ENCODE peak calls at places on chromosomes 1 and 21, in nine cellular contexts. S is activated naive CD4-positive, alpha-beta T cell treated with Interleukin-2 at 50 U/mL for 16 hours; J is M059J; I is HAP-1; D is T follicular helper cell; Q is NCI-H2081; T is SJSA1; O is kidney epithelial cell; U is anterior cingulate cortex. K is an unnamed sample.

GRCh38 chr21:26194811-26195251 is 24.3 kb upstream of the APP start:
- DNase-seq in Q (no peak), I (no peak), D (no peak), T (no peak), J (peak; percentile 19), O (no peak), U (no peak), S (no peak), K (no peak)

GRCh38 chr1:3555131-3555920 is 56.0 kb downstream of the MEGF6 start:
- DNase-seq in Q (no peak), S (no peak), O (no peak), U (no peak), T (no peak), D (no peak), J (no peak), I (no peak), K (no peak)

GRCh38 chr1:40379785-40380452 is 6.4 kb downstream of the SMAP2 start:
- DNase-seq in S (no peak), T (peak; percentile 50), J (peak; percentile 55), U (no peak), I (no peak), O (no peak), D (no peak), Q (no peak), K (no peak)

GRCh38 chr1:202251424-202252256 is 58.0 kb downstream of the LGR6 start:
- DNase-seq in J (no peak), U (no peak), T (no peak), S (no peak), I (peak; percentile 1), O (no peak), D (no peak), Q (no peak), K (no peak)

GRCh38 chr1:206911064-206911663 is 10.6 kb downstream of the FCMR start:
- DNase-seq in O (no peak), J (peak; percentile 75), T (peak; percentile 79), Q (peak; percentile 43), U (no peak), D (no peak), I (peak; percentile 15), S (peak; percentile 34), K (peak; percentile 15)

GRCh38 chr21:18384771-18385170 is 18.8 kb downstream of the TMPRSS15 start:
- DNase-seq in I (peak; percentile 45), D (no peak), S (no peak), Q (peak; percentile 17), T (no peak), O (no peak), J (peak; percentile 3), U (no peak), K (no peak)

GRCh38 chr1:201397675-201398074 is 1.4 kb downstream of the LAD1 start:
- DNase-seq in S (no peak), O (no peak), T (no peak), I (no peak), Q (no peak), D (no peak), J (no peak), U (no peak), K (no peak)

GRCh38 chr1:162003825-162004205 is 19.9 kb downstream of the OLFML2B start:
- DNase-seq in Q (no peak), I (no peak), D (no peak), U (no peak), T (peak; percentile 83), S (no peak), O (peak; percentile 86), J (peak; percentile 98), K (no peak)

GRCh38 chr1:29515188-29515955 is 279.1 kb downstream of the PTPRU start:
- DNase-seq in J (no peak), O (no peak), T (no peak), D (no peak), U (no peak), Q (no peak), I (no peak), S (no peak), K (no peak)

GRCh38 chr1:6111571-6111970 is 65.9 kb downstream of the KCNAB2 start:
- DNase-seq in O (no peak), J (peak; percentile 85), Q (peak; percentile 10), I (no peak), U (no peak), T (peak; percentile 64), D (no peak), S (no peak), K (no peak)

GRCh38 chr1:197615693-197616011 is 159.6 kb downstream of the DENND1B start:
- DNase-seq in Q (no peak), D (no peak), J (no peak), O (no peak), T (no peak), S (no peak), I (no peak), U (no peak), K (no peak)

GRCh38 chr1:172699111-172699510 is 40.2 kb downstream of the FASLG start:
- DNase-seq in S (peak; percentile 75), I (no peak), D (peak; percentile 64), Q (no peak), J (peak; percentile 85), T (no peak), U (no peak), O (peak; percentile 35), K (peak; percentile 35)

GRCh38 chr1:243459059-243459458 is 203.2 kb downstream of the SDCCAG8 start:
- DNase-seq in O (no peak), T (no peak), D (no peak), I (no peak), U (no peak), Q (no peak), J (no peak), S (no peak), K (no peak)

GRCh38 chr1:165869343-165869742 is 41.9 kb downstream of the UCK2 start:
- DNase-seq in Q (no peak), D (no peak), O (no peak), T (no peak), J (no peak), U (no peak), I (no peak), S (no peak), K (no peak)

GRCh38 chr1:24903955-24904730 is 25.9 kb downstream of the RUNX3 start:
- DNase-seq in O (no peak), D (no peak), T (no peak), I (no peak), U (no peak), S (peak; percentile 1), Q (no peak), J (no peak), K (no peak)

GRCh38 chr1:44707112-44707881 is 23.7 kb downstream of the RNU5D-1 start:
- DNase-seq in Q (no peak), J (peak; percentile 94), O (peak; percentile 92), U (no peak), I (no peak), S (no peak), T (peak; percentile 87), D (no peak), K (no peak)

GRCh38 chr1:77900687-77901293 is 12.4 kb downstream of the NEXN start:
- DNase-seq in D (no peak), U (no peak), Q (no peak), J (peak; percentile 57), T (peak; percentile 37), S (no peak), I (peak; percentile 59), O (no peak), K (no peak)

GRCh38 chr1:189237008-189237407 is 1240.7 kb downstream of the BRINP3 start:
- DNase-seq in S (no peak), O (no peak), I (no peak), T (no peak), Q (no peak), D (no peak), J (no peak), U (no peak), K (no peak)

GRCh38 chr1:220119043-220119512 is 25.1 kb downstream of the IARS2 start:
- DNase-seq in D (no peak), S (no peak), O (no peak), I (no peak), T (no peak), J (no peak), U (no peak), Q (no peak), K (no peak)

GRCh38 chr1:41122851-41123518 is 101.5 kb upstream of the SLFNL1 start:
- DNase-seq in T (peak; percentile 15), J (peak; percentile 81), Q (no peak), O (peak; percentile 78), U (no peak), I (peak; percentile 33), S (peak; percentile 3), D (no peak), K (peak; percentile 36)

GRCh38 chr21:26140185-26140584 is 30.4 kb downstream of the APP start:
- DNase-seq in I (no peak), O (peak; percentile 88), D (no peak), U (peak; percentile 27), J (peak; percentile 99), S (no peak), T (peak; percentile 82), Q (no peak), K (peak; percentile 97)

GRCh38 chr21:37984416-37984815 is 68.2 kb upstream of the KCNJ6 start:
- DNase-seq in J (peak; percentile 92), S (no peak), O (no peak), I (no peak), D (no peak), T (peak; percentile 25), Q (no peak), U (no peak), K (no peak)

GRCh38 chr1:226304291-226304955 is 4.5 kb downstream of the LIN9 start:
- DNase-seq in J (no peak), S (no peak), T (no peak), O (no peak), Q (no peak), D (no peak), U (no peak), I (no peak), K (no peak)

GRCh38 chr1:243791586-243792267 is 58.3 kb downstream of the AKT3 start:
- DNase-seq in I (no peak), T (no peak), S (no peak), U (no peak), D (no peak), O (no peak), Q (no peak), J (no peak), K (peak; percentile 54)

GRCh38 chr1:82597620-82598019 is 796.9 kb downstream of the ADGRL2 start:
- DNase-seq in D (no peak), O (no peak), U (no peak), S (no peak), J (no peak), T (no peak), I (no peak), Q (no peak), K (no peak)

GRCh38 chr1:156586892-156587477 is 4.6 kb upstream of the NAXE start:
- DNase-seq in S (no peak), J (no peak), T (no peak), Q (no peak), O (no peak), I (no peak), D (no peak), U (no peak), K (no peak)

GRCh38 chr1:43293896-43294760 is 6.7 kb upstream of the TIE1 start:
- DNase-seq in T (peak; percentile 51), Q (no peak), O (peak; percentile 76), I (peak; percentile 5), J (peak; percentile 79), D (no peak), U (no peak), S (no peak), K (peak; percentile 53)

GRCh38 chr1:210294991-210295773 is 33.5 kb upstream of the HHAT start:
- DNase-seq in I (peak; percentile 40), J (peak; percentile 68), O (no peak), T (peak; percentile 48), U (no peak), S (no peak), Q (no peak), D (no peak), K (no peak)

GRCh38 chr1:45093334-45093733 is 81.3 kb downstream of the UROD start:
- DNase-seq in Q (no peak), U (no peak), I (no peak), O (no peak), S (no peak), J (no peak), T (no peak), D (no peak), K (no peak)

GRCh38 chr1:15951341-15952153 is 24.4 kb downstream of the ZBTB17 start:
- DNase-seq in S (peak; percentile 63), I (no peak), T (peak; percentile 14), U (no peak), D (no peak), O (no peak), J (no peak), Q (no peak), K (no peak)

GRCh38 chr1:171434717-171435346 is 50.5 kb upstream of the PRRC2C start:
- DNase-seq in S (no peak), U (no peak), J (peak; percentile 91), T (peak; percentile 83), D (no peak), O (no peak), Q (peak; percentile 16), I (no peak), K (peak; percentile 57)